ENCODE peak calls at places on chromosomes 4 and X, in five cellular contexts. P is suprapubic skin, F is lung, K is dorsolateral prefrontal cortex, Y is tibial artery. Z is an unnamed sample.

GRCh38 chr4:143183513-143184216 is 1.1 kb upstream of the USP38 start:
- DNase-seq in P (no peak), F (no peak), K (no peak), Y (no peak), Z (no peak)

GRCh38 chr4:114729339-114729738 is 130.7 kb downstream of the UGT8 start:
- DNase-seq in P (no peak), F (no peak), K (no peak), Y (no peak), Z (no peak)

GRCh38 chr4:182859730-182860129 is 57.5 kb downstream of the DCTD start:
- DNase-seq in P (no peak), F (no peak), K (no peak), Y (no peak), Z (no peak)

GRCh38 chrX:70826715-70827114 is 81.8 kb downstream of the TEX11 start:
- DNase-seq in P (no peak), F (no peak), K (peak; percentile 19), Y (no peak), Z (no peak)

GRCh38 chr4:3330682-3331081 is 37.9 kb downstream of the RGS12 start:
- DNase-seq in P (no peak), F (no peak), K (no peak), Y (no peak), Z (no peak)

GRCh38 chrX:120769576-120770341 is 105.9 kb downstream of the CT47B1 start:
- DNase-seq in P (no peak), F (no peak), K (no peak), Y (no peak), Z (no peak)

GRCh38 chr4:83149885-83150562 is 35.5 kb upstream of the PLAC8 start:
- DNase-seq in P (no peak), F (no peak), K (no peak), Y (no peak), Z (no peak)

GRCh38 chr4:4271912-4272311 is 18.0 kb downstream of the LYAR start:
- DNase-seq in P (no peak), F (no peak), K (no peak), Y (no peak), Z (no peak)

GRCh38 chrX:102934624-102935023 is 2.4 kb upstream of the RAB40AL start:
- DNase-seq in P (no peak), F (no peak), K (peak; percentile 10), Y (peak; percentile 20), Z (no peak)

GRCh38 chrX:69670001-69670555 is 54.2 kb downstream of the EDA start:
- DNase-seq in P (no peak), F (no peak), K (no peak), Y (no peak), Z (no peak)

GRCh38 chrX:70444326-70445196 is at the start of gene DLG3:
- DNase-seq in P (no peak), F (no peak), K (peak; percentile 78), Y (no peak), Z (no peak)

GRCh38 chr4:168766537-168767316 is 243.3 kb downstream of the CBR4 start:
- DNase-seq in P (no peak), F (no peak), K (no peak), Y (peak; percentile 33), Z (no peak)

GRCh38 chr4:168907119-168907698 is 102.8 kb downstream of the CBR4 start:
- DNase-seq in P (no peak), F (no peak), K (no peak), Y (no peak), Z (no peak)

GRCh38 chrX:134374910-134375309 is 85.1 kb upstream of the HPRT1 start:
- DNase-seq in P (no peak), F (no peak), K (no peak), Y (no peak), Z (no peak)

GRCh38 chr4:82998898-82999297 is 11.7 kb downstream of the LIN54 start:
- DNase-seq in P (no peak), F (no peak), K (no peak), Y (no peak), Z (no peak)

GRCh38 chr4:6404611-6405416 is 67.6 kb downstream of the PPP2R2C start:
- DNase-seq in P (no peak), F (no peak), K (no peak), Y (no peak), Z (no peak)

GRCh38 chr4:6405417-6405747 is 67.0 kb downstream of the PPP2R2C start:
- DNase-seq in P (no peak), F (no peak), K (no peak), Y (no peak), Z (no peak)

GRCh38 chr4:6403400-6403685 is 69.1 kb downstream of the PPP2R2C start:
- DNase-seq in P (no peak), F (no peak), K (no peak), Y (no peak), Z (no peak)

GRCh38 chr4:6402566-6403399 is 69.6 kb downstream of the PPP2R2C start:
- DNase-seq in P (no peak), F (no peak), K (no peak), Y (no peak), Z (no peak)

GRCh38 chr4:6401797-6402196 is 70.6 kb downstream of the PPP2R2C start:
- DNase-seq in P (no peak), F (no peak), K (no peak), Y (no peak), Z (no peak)
- H3K27me3 ChIP-seq in P (peaks cover 64% of the 10 kb centered on the region), F (peaks cover 5% of the 10 kb centered on the region), K (no peaks in the 10 kb centered on the region), Y (no peaks in the 10 kb centered on the region), Z (no peaks in the 10 kb centered on the region)

GRCh38 chrX:47807548-47807947 is 29.2 kb upstream of the ZNF81 start:
- DNase-seq in P (no peak), F (no peak), K (no peak), Y (no peak), Z (no peak)

GRCh38 chrX:47814853-47815252 is 21.8 kb upstream of the ZNF81 start:
- DNase-seq in P (no peak), F (no peak), K (no peak), Y (no peak), Z (no peak)

GRCh38 chrX:47804315-47804714 is 32.4 kb upstream of the ZNF81 start:
- DNase-seq in P (no peak), F (no peak), K (no peak), Y (no peak), Z (no peak)

DNA sequence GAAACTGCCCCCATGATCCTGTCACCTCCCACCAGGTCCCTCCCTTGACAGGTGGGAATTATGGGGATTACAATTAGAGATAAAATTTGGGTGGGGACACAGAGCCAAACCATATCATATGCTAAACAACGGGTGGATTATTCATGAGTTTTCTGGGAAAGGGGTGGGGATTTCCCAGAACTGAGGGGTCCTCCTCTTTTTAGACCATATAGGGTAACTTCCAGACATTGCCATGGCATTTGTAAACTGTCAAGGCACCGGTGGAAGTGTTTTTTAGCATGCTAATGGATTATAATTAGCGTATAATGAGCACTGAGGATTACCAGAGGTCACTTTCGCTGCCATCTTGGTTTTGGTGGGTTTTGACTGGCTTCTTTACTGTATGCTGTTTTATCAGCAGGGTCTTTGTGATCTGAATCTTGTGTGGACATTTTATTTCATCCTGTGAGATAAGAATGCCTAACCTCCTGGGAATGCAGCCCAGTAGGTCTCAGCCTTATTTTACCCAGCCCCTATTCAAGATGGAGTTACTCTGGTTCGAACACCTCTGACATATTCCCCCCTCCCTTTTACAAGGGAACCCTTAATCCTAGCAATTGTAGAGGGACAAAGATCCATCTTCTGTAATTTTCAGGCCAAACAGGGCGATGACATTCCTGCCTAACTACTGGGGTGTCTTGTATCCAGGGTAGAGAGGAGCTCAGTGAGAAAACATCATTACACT is 27.5 kb upstream of the ZNF81 start:
- DNase-seq in P (no peak), F (no peak), K (no peak), Y (no peak), Z (no peak)
- H3K27me3 ChIP-seq in P (no peaks in the 10 kb centered on the region), F (no peaks in the 10 kb centered on the region), K (peaks cover 9% of the 10 kb centered on the region), Y (no peaks in the 10 kb centered on the region), Z (no peaks in the 10 kb centered on the region)

DNA sequence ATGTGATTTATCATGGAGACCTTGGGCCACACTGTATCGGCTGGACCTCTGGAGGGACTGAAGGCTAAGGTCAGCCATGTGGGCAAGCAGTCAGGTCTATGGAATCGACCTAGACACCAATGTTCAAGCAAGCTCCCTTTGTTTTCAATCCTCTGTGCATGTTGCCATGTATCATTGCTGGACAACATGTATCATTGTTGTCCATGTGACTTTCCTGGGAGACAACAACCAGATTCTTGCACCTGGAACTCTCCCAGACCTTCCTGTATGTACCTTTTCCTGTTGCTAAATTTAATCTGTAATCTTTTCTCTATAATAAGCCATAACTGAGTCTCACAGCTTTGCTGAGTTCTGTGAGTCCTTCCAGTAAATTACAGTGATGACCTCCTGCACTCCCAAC is 329.4 kb upstream of the BOD1L1 start:
- DNase-seq in P (no peak), F (no peak), K (no peak), Y (no peak), Z (no peak)
- H3K27me3 ChIP-seq in P (no peaks in the 10 kb centered on the region), F (no peaks in the 10 kb centered on the region), K (no peaks in the 10 kb centered on the region), Y (no peaks in the 10 kb centered on the region), Z (no peaks in the 10 kb centered on the region)

DNA sequence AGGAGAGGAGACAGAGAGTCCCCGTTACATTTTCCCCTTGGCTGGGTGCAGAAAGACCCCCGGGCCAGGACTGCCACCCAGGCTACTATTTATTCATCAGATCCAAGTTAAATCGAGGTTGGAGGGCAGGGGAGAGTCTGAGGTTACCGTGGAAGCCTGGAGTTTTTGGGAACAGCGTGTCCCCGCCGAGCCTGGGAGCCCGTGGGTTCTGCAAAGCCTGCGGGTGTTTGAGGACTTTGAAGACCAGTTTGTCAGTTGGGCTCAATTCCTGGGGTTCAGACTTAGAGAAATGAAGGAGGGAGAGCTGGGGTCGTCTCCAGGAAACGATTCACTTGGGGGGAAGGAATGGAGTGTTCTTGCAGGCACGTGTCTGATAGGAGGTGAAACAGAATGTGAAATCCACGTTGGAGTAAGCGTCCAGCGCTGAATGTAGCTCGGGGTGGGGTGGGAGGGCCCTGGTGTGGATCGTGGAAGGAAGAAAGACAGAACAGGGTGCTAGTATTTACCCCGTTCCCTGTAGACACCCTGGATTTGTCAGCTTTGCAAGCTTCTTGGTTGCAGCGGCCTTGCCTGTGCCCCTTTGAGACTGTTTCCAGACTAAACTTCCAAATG is 2.6 kb downstream of the SHOX start:
- DNase-seq in P (no peak), F (no peak), K (no peak), Y (no peak), Z (no peak)
- H3K27me3 ChIP-seq in P (peaks cover 83% of the 10 kb centered on the region), F (peaks cover 50% of the 10 kb centered on the region), K (peaks cover 82% of the 10 kb centered on the region), Y (no peaks in the 10 kb centered on the region), Z (no peaks in the 10 kb centered on the region)

GRCh38 chrX:153614818-153615217 is 15.9 kb upstream of the CCNQ start:
- DNase-seq in P (no peak), F (no peak), K (no peak), Y (no peak), Z (no peak)
- H3K27me3 ChIP-seq in P (peaks cover 3% of the 10 kb centered on the region), F (peaks cover 3% of the 10 kb centered on the region), K (peaks cover 15% of the 10 kb centered on the region), Y (no peaks in the 10 kb centered on the region), Z (no peaks in the 10 kb centered on the region)

GRCh38 chrX:140505421-140506337 is 810 bp upstream of the SOX3 start:
- DNase-seq in P (no peak), F (no peak), K (no peak), Y (no peak), Z (no peak)

GRCh38 chrX:140507223-140507981 is 2.5 kb upstream of the SOX3 start:
- DNase-seq in P (no peak), F (no peak), K (no peak), Y (no peak), Z (no peak)

GRCh38 chrX:140508958-140509357 is 4.1 kb upstream of the SOX3 start:
- DNase-seq in P (no peak), F (no peak), K (no peak), Y (no peak), Z (no peak)

GRCh38 chrX:140509468-140510305 is 4.8 kb upstream of the SOX3 start:
- DNase-seq in P (no peak), F (no peak), K (no peak), Y (no peak), Z (no peak)

GRCh38 chrX:140507982-140508305 is 3.1 kb upstream of the SOX3 start:
- DNase-seq in P (no peak), F (peak; percentile 37), K (no peak), Y (no peak), Z (no peak)
- H3K27me3 ChIP-seq in P (peaks cover 86% of the 10 kb centered on the region), F (peaks cover 37% of the 10 kb centered on the region), K (peaks cover 54% of the 10 kb centered on the region), Y (peaks cover 4% of the 10 kb centered on the region), Z (no peaks in the 10 kb centered on the region)

Z was measured in thoracic aorta.